ENCODE peak calls at places on chromosome 16, in eight cellular contexts. One of them, this sample, is unnamed.

GRCh38 chr16:53372942-53373871 is 61.1 kb upstream of the RBL2 start:
- DNase-seq in neural crest cell: no peak
- DNase-seq in T follicular helper cell: peak
- DNase-seq in natural killer cell treated with Interleukin-12 subunit alpha and Interleukin-12 subunit beta and Interleukin-15 and Interleukin-18, amount 100 ng/mL, for 72 hours: no peak
- DNase-seq in HEK293T: no peak
- DNase-seq in ovary: no peak
- DNase-seq in NCI-H774: peak
- DNase-seq in WTC11: peak
- DNase-seq in this sample: peak

GRCh38 chr16:50371936-50372595 is 3.3 kb upstream of the BRD7 start:
- DNase-seq in T follicular helper cell: no peak
- DNase-seq in natural killer cell treated with Interleukin-12 subunit alpha and Interleukin-12 subunit beta and Interleukin-15 and Interleukin-18, amount 100 ng/mL, for 72 hours: no peak
- DNase-seq in neural crest cell: peak
- DNase-seq in WTC11: peak
- DNase-seq in ovary: peak
- DNase-seq in NCI-H774: no peak
- DNase-seq in HEK293T: no peak
- DNase-seq in this sample: no peak

GRCh38 chr16:77896357-77896972 is 108.1 kb downstream of the VAT1L start:
- DNase-seq in neural crest cell: no peak
- DNase-seq in T follicular helper cell: no peak
- DNase-seq in natural killer cell treated with Interleukin-12 subunit alpha and Interleukin-12 subunit beta and Interleukin-15 and Interleukin-18, amount 100 ng/mL, for 72 hours: no peak
- DNase-seq in HEK293T: no peak
- DNase-seq in WTC11: no peak
- DNase-seq in ovary: no peak
- DNase-seq in NCI-H774: no peak
- DNase-seq in this sample: no peak

GRCh38 chr16:48576927-48577326 is 33.1 kb downstream of the N4BP1 start:
- DNase-seq in T follicular helper cell: no peak
- DNase-seq in HEK293T: no peak
- DNase-seq in ovary: no peak
- DNase-seq in natural killer cell treated with Interleukin-12 subunit alpha and Interleukin-12 subunit beta and Interleukin-15 and Interleukin-18, amount 100 ng/mL, for 72 hours: no peak
- DNase-seq in NCI-H774: no peak
- DNase-seq in WTC11: no peak
- DNase-seq in neural crest cell: no peak
- DNase-seq in this sample: no peak

GRCh38 chr16:1413684-1414531 is 596 bp downstream of the UNKL start:
- DNase-seq in ovary: peak
- DNase-seq in T follicular helper cell: peak
- DNase-seq in neural crest cell: peak
- DNase-seq in WTC11: peak
- DNase-seq in natural killer cell treated with Interleukin-12 subunit alpha and Interleukin-12 subunit beta and Interleukin-15 and Interleukin-18, amount 100 ng/mL, for 72 hours: no peak
- DNase-seq in NCI-H774: no peak
- DNase-seq in HEK293T: peak
- DNase-seq in this sample: no peak

GRCh38 chr16:84571010-84571409 is 46.9 kb downstream of the COTL1 start:
- DNase-seq in WTC11: no peak
- DNase-seq in neural crest cell: no peak
- DNase-seq in natural killer cell treated with Interleukin-12 subunit alpha and Interleukin-12 subunit beta and Interleukin-15 and Interleukin-18, amount 100 ng/mL, for 72 hours: no peak
- DNase-seq in ovary: no peak
- DNase-seq in T follicular helper cell: no peak
- DNase-seq in NCI-H774: no peak
- DNase-seq in HEK293T: no peak
- DNase-seq in this sample: no peak

GRCh38 chr16:64380751-64381150 is 741.1 kb downstream of the CDH11 start:
- DNase-seq in HEK293T: no peak
- DNase-seq in natural killer cell treated with Interleukin-12 subunit alpha and Interleukin-12 subunit beta and Interleukin-15 and Interleukin-18, amount 100 ng/mL, for 72 hours: no peak
- DNase-seq in ovary: no peak
- DNase-seq in neural crest cell: no peak
- DNase-seq in T follicular helper cell: no peak
- DNase-seq in NCI-H774: no peak
- DNase-seq in WTC11: peak
- DNase-seq in this sample: no peak

GRCh38 chr16:67833035-67833417 is 9.1 kb upstream of the THAP11 start:
- DNase-seq in neural crest cell: no peak
- DNase-seq in HEK293T: no peak
- DNase-seq in T follicular helper cell: no peak
- DNase-seq in WTC11: no peak
- DNase-seq in NCI-H774: no peak
- DNase-seq in natural killer cell treated with Interleukin-12 subunit alpha and Interleukin-12 subunit beta and Interleukin-15 and Interleukin-18, amount 100 ng/mL, for 72 hours: no peak
- DNase-seq in ovary: no peak
- DNase-seq in this sample: no peak

GRCh38 chr16:30997887-30998711 is 12.3 kb downstream of the STX1B start:
- DNase-seq in natural killer cell treated with Interleukin-12 subunit alpha and Interleukin-12 subunit beta and Interleukin-15 and Interleukin-18, amount 100 ng/mL, for 72 hours: no peak
- DNase-seq in HEK293T: no peak
- DNase-seq in WTC11: no peak
- DNase-seq in T follicular helper cell: no peak
- DNase-seq in ovary: no peak
- DNase-seq in neural crest cell: no peak
- DNase-seq in NCI-H774: no peak
- DNase-seq in this sample: no peak

GRCh38 chr16:69048328-69049120 is 56.9 kb upstream of the HAS3 start:
- DNase-seq in ovary: no peak
- DNase-seq in NCI-H774: no peak
- DNase-seq in HEK293T: no peak
- DNase-seq in natural killer cell treated with Interleukin-12 subunit alpha and Interleukin-12 subunit beta and Interleukin-15 and Interleukin-18, amount 100 ng/mL, for 72 hours: no peak
- DNase-seq in T follicular helper cell: no peak
- DNase-seq in WTC11: no peak
- DNase-seq in neural crest cell: no peak
- DNase-seq in this sample: no peak

GRCh38 chr16:35752773-35753558 is 2293.6 kb downstream of the TP53TG3F start:
- DNase-seq in neural crest cell: no peak
- DNase-seq in WTC11: no peak
- DNase-seq in HEK293T: no peak
- DNase-seq in T follicular helper cell: no peak
- DNase-seq in NCI-H774: no peak
- DNase-seq in ovary: no peak
- DNase-seq in natural killer cell treated with Interleukin-12 subunit alpha and Interleukin-12 subunit beta and Interleukin-15 and Interleukin-18, amount 100 ng/mL, for 72 hours: no peak
- DNase-seq in this sample: no peak

GRCh38 chr16:89344846-89345577 is 127.5 kb downstream of the ZNF778 start:
- DNase-seq in neural crest cell: no peak
- DNase-seq in T follicular helper cell: no peak
- DNase-seq in WTC11: no peak
- DNase-seq in ovary: no peak
- DNase-seq in natural killer cell treated with Interleukin-12 subunit alpha and Interleukin-12 subunit beta and Interleukin-15 and Interleukin-18, amount 100 ng/mL, for 72 hours: no peak
- DNase-seq in HEK293T: no peak
- DNase-seq in NCI-H774: no peak
- DNase-seq in this sample: no peak

GRCh38 chr16:80837421-80838263 is 33.2 kb upstream of the CDYL2 start:
- DNase-seq in neural crest cell: no peak
- DNase-seq in WTC11: no peak
- DNase-seq in HEK293T: no peak
- DNase-seq in NCI-H774: no peak
- DNase-seq in T follicular helper cell: no peak
- DNase-seq in natural killer cell treated with Interleukin-12 subunit alpha and Interleukin-12 subunit beta and Interleukin-15 and Interleukin-18, amount 100 ng/mL, for 72 hours: no peak
- DNase-seq in ovary: no peak
- DNase-seq in this sample: peak

GRCh38 chr16:50313596-50314483 is 47.5 kb downstream of the ADCY7 start:
- DNase-seq in HEK293T: no peak
- DNase-seq in T follicular helper cell: no peak
- DNase-seq in NCI-H774: no peak
- DNase-seq in ovary: peak
- DNase-seq in neural crest cell: no peak
- DNase-seq in natural killer cell treated with Interleukin-12 subunit alpha and Interleukin-12 subunit beta and Interleukin-15 and Interleukin-18, amount 100 ng/mL, for 72 hours: peak
- DNase-seq in WTC11: no peak
- DNase-seq in this sample: no peak

GRCh38 chr16:22424161-22424937 is 49.9 kb upstream of the CDR2 start:
- DNase-seq in neural crest cell: no peak
- DNase-seq in T follicular helper cell: no peak
- DNase-seq in natural killer cell treated with Interleukin-12 subunit alpha and Interleukin-12 subunit beta and Interleukin-15 and Interleukin-18, amount 100 ng/mL, for 72 hours: no peak
- DNase-seq in HEK293T: no peak
- DNase-seq in WTC11: no peak
- DNase-seq in ovary: peak
- DNase-seq in NCI-H774: no peak
- DNase-seq in this sample: no peak

GRCh38 chr16:57297856-57298255 is 13.4 kb upstream of the PLLP start:
- DNase-seq in natural killer cell treated with Interleukin-12 subunit alpha and Interleukin-12 subunit beta and Interleukin-15 and Interleukin-18, amount 100 ng/mL, for 72 hours: no peak
- DNase-seq in T follicular helper cell: peak
- DNase-seq in HEK293T: no peak
- DNase-seq in ovary: no peak
- DNase-seq in NCI-H774: no peak
- DNase-seq in WTC11: peak
- DNase-seq in neural crest cell: no peak
- DNase-seq in this sample: no peak

GRCh38 chr16:57282510-57283213 is 1.8 kb downstream of the PLLP start:
- DNase-seq in neural crest cell: no peak
- DNase-seq in NCI-H774: no peak
- DNase-seq in ovary: no peak
- DNase-seq in WTC11: no peak
- DNase-seq in HEK293T: no peak
- DNase-seq in T follicular helper cell: no peak
- DNase-seq in natural killer cell treated with Interleukin-12 subunit alpha and Interleukin-12 subunit beta and Interleukin-15 and Interleukin-18, amount 100 ng/mL, for 72 hours: no peak
- DNase-seq in this sample: no peak

GRCh38 chr16:11816123-11816522 is 19.1 kb upstream of the ZC3H7A start:
- DNase-seq in NCI-H774: no peak
- DNase-seq in natural killer cell treated with Interleukin-12 subunit alpha and Interleukin-12 subunit beta and Interleukin-15 and Interleukin-18, amount 100 ng/mL, for 72 hours: no peak
- DNase-seq in WTC11: no peak
- DNase-seq in T follicular helper cell: no peak
- DNase-seq in ovary: no peak
- DNase-seq in HEK293T: no peak
- DNase-seq in neural crest cell: no peak
- DNase-seq in this sample: no peak

GRCh38 chr16:68575082-68575481 is 36.0 kb downstream of the ZFP90 start:
- DNase-seq in natural killer cell treated with Interleukin-12 subunit alpha and Interleukin-12 subunit beta and Interleukin-15 and Interleukin-18, amount 100 ng/mL, for 72 hours: no peak
- DNase-seq in neural crest cell: no peak
- DNase-seq in T follicular helper cell: no peak
- DNase-seq in NCI-H774: no peak
- DNase-seq in WTC11: no peak
- DNase-seq in ovary: no peak
- DNase-seq in HEK293T: no peak
- DNase-seq in this sample: no peak

GRCh38 chr16:64596196-64596595 is 525.7 kb downstream of the CDH11 start:
- DNase-seq in ovary: no peak
- DNase-seq in WTC11: no peak
- DNase-seq in neural crest cell: no peak
- DNase-seq in T follicular helper cell: no peak
- DNase-seq in natural killer cell treated with Interleukin-12 subunit alpha and Interleukin-12 subunit beta and Interleukin-15 and Interleukin-18, amount 100 ng/mL, for 72 hours: no peak
- DNase-seq in HEK293T: no peak
- DNase-seq in NCI-H774: no peak
- DNase-seq in this sample: no peak

GRCh38 chr16:49492896-49493620 is 119.5 kb downstream of the C16orf78 start:
- DNase-seq in NCI-H774: no peak
- DNase-seq in ovary: no peak
- DNase-seq in T follicular helper cell: no peak
- DNase-seq in neural crest cell: no peak
- DNase-seq in HEK293T: no peak
- DNase-seq in WTC11: no peak
- DNase-seq in natural killer cell treated with Interleukin-12 subunit alpha and Interleukin-12 subunit beta and Interleukin-15 and Interleukin-18, amount 100 ng/mL, for 72 hours: peak
- DNase-seq in this sample: no peak

This sample was measured in LNCaP clone FGC.